ENCODE peak calls at places on chromosomes 16 and 17, in nine cellular contexts. M, P, S, I, K, W, A, E and L are unnamed samples.

GRCh38 chr16:31414706-31415105 is 13.5 kb downstream of the COX6A2 start:
- DNase-seq in I (no peak), A (no peak), E (no peak), K (no peak), W (no peak), M (no peak), S (no peak), P (no peak), L (no peak)

GRCh38 chr16:2178321-2179106 is 17.9 kb downstream of the CASKIN1 start:
- DNase-seq in S (no peak), M (no peak), E (no peak), P (peak; percentile 69), A (no peak), I (peak; percentile 19), K (no peak), W (no peak), L (no peak)

GRCh38 chr16:81544691-81545365 is 100.2 kb downstream of the CMIP start:
- DNase-seq in A (no peak), W (peak; percentile 86), I (no peak), S (no peak), E (no peak), M (peak; percentile 44), K (no peak), P (peak; percentile 51), L (no peak)

GRCh38 chr16:88784074-88784855 is 755 bp downstream of the PIEZO1 start:
- DNase-seq in P (peak; percentile 72), A (no peak), M (peak; percentile 88), K (peak; percentile 83), S (no peak), E (no peak), I (peak; percentile 31), W (peak; percentile 65), L (peak; percentile 84)

GRCh38 chr16:70529051-70529777 is 5.6 kb downstream of the SF3B3 start:
- DNase-seq in K (peak; percentile 67), P (no peak), M (no peak), W (peak; percentile 4), E (no peak), S (peak; percentile 46), I (no peak), A (no peak), L (peak; percentile 67)

GRCh38 chr17:76382305-76382802 is 2.1 kb upstream of the SPHK1 start:
- DNase-seq in P (no peak), M (no peak), E (peak; percentile 85), I (no peak), S (no peak), W (no peak), K (no peak), A (no peak), L (no peak)

GRCh38 chr17:53193044-53193443 is 629.7 kb upstream of the KIF2B start:
- DNase-seq in S (no peak), W (no peak), M (no peak), P (no peak), A (no peak), I (no peak), K (no peak), E (no peak), L (no peak)

GRCh38 chr16:81652798-81653505 is 126.1 kb upstream of the PLCG2 start:
- DNase-seq in S (no peak), K (no peak), E (no peak), A (no peak), W (no peak), P (peak; percentile 71), M (no peak), I (no peak), L (no peak)

GRCh38 chr16:14302399-14303181 is 231.5 kb downstream of the MRTFB start:
- DNase-seq in S (no peak), K (peak; percentile 39), M (no peak), W (no peak), E (peak; percentile 45), P (peak; percentile 74), I (no peak), A (no peak), L (peak; percentile 21)